ENCODE peak calls at places on chromosomes 12 and 14, in four cellular contexts. One of them, this sample, is unnamed.

GRCh38 chr12:75554556-75554880 is 43.1 kb upstream of the KRR1 start:
- DNase-seq in GM12878: no peak
- DNase-seq in WTC11: no peak
- DNase-seq in K562: no peak
- DNase-seq in this sample: no peak

GRCh38 chr14:43706901-43707300 is 800.2 kb downstream of the FSCB start:
- DNase-seq in GM12878: no peak
- DNase-seq in WTC11: no peak
- DNase-seq in K562: no peak
- DNase-seq in this sample: no peak

GRCh38 chr14:101557811-101558738 is 3.2 kb upstream of the DIO3 start:
- DNase-seq in GM12878: no peak
- DNase-seq in WTC11: peak
- DNase-seq in K562: peak
- DNase-seq in this sample: peak

GRCh38 chr14:67650694-67651093 is 23.7 kb downstream of the VTI1B start:
- DNase-seq in GM12878: no peak
- DNase-seq in WTC11: no peak
- DNase-seq in K562: no peak
- DNase-seq in this sample: no peak

GRCh38 chr12:98998697-98999299 is 353.7 kb downstream of the APAF1 start:
- DNase-seq in GM12878: no peak
- DNase-seq in WTC11: no peak
- DNase-seq in K562: peak
- DNase-seq in this sample: peak

GRCh38 chr12:54603173-54603814 is 14.8 kb upstream of the PPP1R1A start:
- DNase-seq in GM12878: peak
- DNase-seq in WTC11: peak
- DNase-seq in K562: peak
- DNase-seq in this sample: peak

GRCh38 chr14:56194062-56194461 is 75.9 kb downstream of the PELI2 start:
- DNase-seq in GM12878: no peak
- DNase-seq in WTC11: no peak
- DNase-seq in K562: no peak
- DNase-seq in this sample: no peak

GRCh38 chr12:39236994-39237393 is 205.9 kb downstream of the KIF21A start:
- DNase-seq in GM12878: no peak
- DNase-seq in WTC11: no peak
- DNase-seq in K562: no peak
- DNase-seq in this sample: no peak

GRCh38 chr12:106629797-106630669 is 47.2 kb downstream of the RFX4 start:
- DNase-seq in GM12878: no peak
- DNase-seq in WTC11: no peak
- DNase-seq in K562: no peak
- DNase-seq in this sample: no peak

GRCh38 chr14:37697489-37698121 is 102.2 kb downstream of the TTC6 start:
- DNase-seq in GM12878: no peak
- DNase-seq in WTC11: no peak
- DNase-seq in K562: no peak
- DNase-seq in this sample: peak

GRCh38 chr12:108980831-108981618 is 39.8 kb downstream of the SVOP start:
- DNase-seq in GM12878: no peak
- DNase-seq in WTC11: no peak
- DNase-seq in K562: no peak
- DNase-seq in this sample: no peak

GRCh38 chr12:79451988-79452387 is 238.8 kb downstream of the PAWR start:
- DNase-seq in GM12878: no peak
- DNase-seq in WTC11: no peak
- DNase-seq in K562: no peak
- DNase-seq in this sample: peak

GRCh38 chr12:57889541-57889989 is 43.0 kb upstream of the CTDSP2 start:
- DNase-seq in GM12878: no peak
- DNase-seq in WTC11: no peak
- DNase-seq in K562: no peak
- DNase-seq in this sample: no peak

GRCh38 chr12:13091831-13092230 is 11.6 kb downstream of the GSG1 start:
- DNase-seq in GM12878: no peak
- DNase-seq in WTC11: no peak
- DNase-seq in K562: no peak
- DNase-seq in this sample: no peak

GRCh38 chr12:74334770-74335169 is 202.9 kb upstream of the ATXN7L3B start:
- DNase-seq in GM12878: no peak
- DNase-seq in WTC11: no peak
- DNase-seq in K562: no peak
- DNase-seq in this sample: no peak

GRCh38 chr14:79040742-79041249 is 870.6 kb downstream of the NRXN3 start:
- DNase-seq in GM12878: no peak
- DNase-seq in WTC11: no peak
- DNase-seq in K562: no peak
- DNase-seq in this sample: no peak

GRCh38 chr12:124536613-124537012 is 30.8 kb downstream of the NCOR2 start:
- DNase-seq in GM12878: no peak
- DNase-seq in WTC11: no peak
- DNase-seq in K562: no peak
- DNase-seq in this sample: no peak

GRCh38 chr12:53044052-53044581 is 5.7 kb upstream of the TNS2 start:
- DNase-seq in GM12878: no peak
- DNase-seq in WTC11: no peak
- DNase-seq in K562: peak
- DNase-seq in this sample: peak

GRCh38 chr12:100141666-100141997 is 1.0 kb downstream of the BLTP3B start:
- DNase-seq in GM12878: no peak
- DNase-seq in WTC11: no peak
- DNase-seq in K562: peak
- DNase-seq in this sample: no peak

GRCh38 chr14:64855732-64856527 is 23.8 kb downstream of the SPTB start:
- DNase-seq in GM12878: no peak
- DNase-seq in WTC11: no peak
- DNase-seq in K562: no peak
- DNase-seq in this sample: no peak

GRCh38 chr14:37819155-37820015 is 224.0 kb downstream of the TTC6 start:
- DNase-seq in GM12878: no peak
- DNase-seq in WTC11: no peak
- DNase-seq in K562: no peak
- DNase-seq in this sample: peak

GRCh38 chr12:55699471-55700055 is 8.1 kb downstream of the ITGA7 start:
- DNase-seq in GM12878: no peak
- DNase-seq in WTC11: no peak
- DNase-seq in K562: no peak
- DNase-seq in this sample: no peak

GRCh38 chr12:69688496-69689427 is 10.3 kb downstream of the BEST3 start:
- DNase-seq in GM12878: no peak
- DNase-seq in WTC11: peak
- DNase-seq in K562: peak
- DNase-seq in this sample: peak

GRCh38 chr12:60387356-60387755 is 791.5 kb downstream of the SLC16A7 start:
- DNase-seq in GM12878: no peak
- DNase-seq in WTC11: no peak
- DNase-seq in K562: no peak
- DNase-seq in this sample: no peak

GRCh38 chr12:49091836-49092085 is 2.8 kb downstream of the DHH start:
- DNase-seq in GM12878: no peak
- DNase-seq in WTC11: no peak
- DNase-seq in K562: no peak
- DNase-seq in this sample: no peak

GRCh38 chr14:53167602-53168328 is 14.6 kb upstream of the DDHD1 start:
- DNase-seq in GM12878: no peak
- DNase-seq in WTC11: no peak
- DNase-seq in K562: no peak
- DNase-seq in this sample: no peak

GRCh38 chr12:75177997-75178396 is 31.6 kb downstream of the KCNC2 start:
- DNase-seq in GM12878: no peak
- DNase-seq in WTC11: no peak
- DNase-seq in K562: no peak
- DNase-seq in this sample: peak

GRCh38 chr12:130687190-130687589 is 28.9 kb downstream of the RIMBP2 start:
- DNase-seq in GM12878: no peak
- DNase-seq in WTC11: no peak
- DNase-seq in K562: no peak
- DNase-seq in this sample: no peak

GRCh38 chr14:85702937-85703336 is 173.0 kb downstream of the FLRT2 start:
- DNase-seq in GM12878: no peak
- DNase-seq in WTC11: no peak
- DNase-seq in K562: no peak
- DNase-seq in this sample: no peak

GRCh38 chr12:55019784-55020183 is at the start of gene NEUROD4:
- DNase-seq in GM12878: no peak
- DNase-seq in WTC11: peak
- DNase-seq in K562: peak
- DNase-seq in this sample: peak

GRCh38 chr12:27517961-27518668 is 5.9 kb upstream of the PPFIBP1 start:
- DNase-seq in GM12878: no peak
- DNase-seq in WTC11: no peak
- DNase-seq in K562: no peak
- DNase-seq in this sample: no peak

DNA sequence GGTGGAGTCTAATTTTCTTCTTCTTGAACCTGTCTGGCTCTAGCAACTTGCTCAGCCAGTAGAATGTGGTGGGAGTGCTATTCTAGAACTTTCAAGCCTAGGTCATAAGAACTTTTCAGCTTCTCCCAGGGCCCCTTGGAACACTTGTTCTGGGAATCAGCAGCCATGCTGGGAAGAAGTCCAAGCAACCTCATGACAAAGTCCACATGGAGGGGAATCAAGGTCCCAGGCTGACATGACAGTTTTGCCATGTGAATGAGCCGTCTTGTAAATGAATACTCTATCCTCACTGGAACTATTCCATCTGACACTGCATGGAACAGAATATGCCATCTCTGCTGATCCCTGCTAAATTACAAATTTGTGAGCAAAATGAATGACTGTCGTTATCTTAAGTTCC is 214.2 kb upstream of the TBX3 start:
- DNase-seq in GM12878: no peak
- DNase-seq in WTC11: no peak
- DNase-seq in K562: no peak
- DNase-seq in this sample: no peak
- TF ChIP-seq CREM in GM12878: no peak
- TF ChIP-seq CREM in WTC11: no peak
- TF ChIP-seq CREM in K562: no peak
- TF ChIP-seq CREM in this sample: no peak

DNA sequence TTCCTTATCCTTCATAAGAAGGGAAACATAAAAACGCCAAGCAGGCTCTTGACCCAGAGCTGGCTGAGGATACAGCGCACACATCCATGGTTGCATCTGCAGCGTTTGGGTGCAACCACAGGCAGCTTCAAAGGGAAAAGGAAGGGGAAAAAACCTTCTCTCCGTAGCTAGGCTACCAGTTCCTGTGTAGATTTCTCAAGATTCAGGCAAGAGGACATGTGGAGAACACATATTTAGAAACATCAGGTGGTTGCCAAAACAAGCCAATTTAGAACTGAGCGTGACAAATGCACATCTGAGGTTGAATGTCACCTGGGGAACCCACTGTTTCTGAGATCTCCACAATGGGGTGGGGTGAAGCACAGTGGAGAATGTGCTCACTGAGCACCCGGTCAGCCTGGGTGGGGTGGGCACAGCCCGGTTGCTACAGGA is 78.3 kb upstream of the BDKRB2 start:
- DNase-seq in GM12878: peak
- DNase-seq in WTC11: no peak
- DNase-seq in K562: no peak
- DNase-seq in this sample: no peak
- TF ChIP-seq CREM in GM12878: no peak
- TF ChIP-seq CREM in WTC11: no peak
- TF ChIP-seq CREM in K562: no peak
- TF ChIP-seq CREM in this sample: no peak

GRCh38 chr12:90368081-90368480 is 586.9 kb downstream of the CCER1 start:
- DNase-seq in GM12878: no peak
- DNase-seq in WTC11: no peak
- DNase-seq in K562: no peak
- DNase-seq in this sample: no peak

GRCh38 chr12:90360300-90360699 is 594.7 kb downstream of the CCER1 start:
- DNase-seq in GM12878: no peak
- DNase-seq in WTC11: no peak
- DNase-seq in K562: no peak
- DNase-seq in this sample: no peak

GRCh38 chr12:90366286-90366685 is 588.7 kb downstream of the CCER1 start:
- DNase-seq in GM12878: no peak
- DNase-seq in WTC11: no peak
- DNase-seq in K562: no peak
- DNase-seq in this sample: no peak
- TF ChIP-seq CREM in GM12878: no peak
- TF ChIP-seq CREM in WTC11: no peak
- TF ChIP-seq CREM in K562: no peak
- TF ChIP-seq CREM in this sample: no peak

DNA sequence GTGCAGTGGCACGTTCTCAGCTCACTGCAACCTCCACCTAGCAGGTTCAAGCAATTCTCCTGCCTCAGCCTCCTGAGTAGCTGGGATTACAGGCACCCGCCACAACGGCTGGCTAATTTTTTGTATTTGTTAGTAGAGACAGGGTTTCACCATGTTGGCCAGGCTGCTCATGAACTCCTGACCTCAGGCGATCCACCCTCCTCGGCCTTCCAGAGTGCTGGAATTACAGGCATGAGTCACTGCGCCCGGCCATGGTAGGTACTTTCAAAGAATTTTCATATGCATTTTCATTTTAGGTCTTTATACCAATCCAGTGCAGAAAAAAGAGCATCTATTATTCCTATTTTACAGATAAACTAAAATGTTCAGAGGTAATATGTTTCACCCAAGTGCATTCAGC is 411.3 kb upstream of the USP15 start:
- DNase-seq in GM12878: no peak
- DNase-seq in WTC11: no peak
- DNase-seq in K562: no peak
- DNase-seq in this sample: no peak
- TF ChIP-seq CREM in GM12878: no peak
- TF ChIP-seq CREM in WTC11: no peak
- TF ChIP-seq CREM in K562: no peak
- TF ChIP-seq CREM in this sample: no peak

DNA sequence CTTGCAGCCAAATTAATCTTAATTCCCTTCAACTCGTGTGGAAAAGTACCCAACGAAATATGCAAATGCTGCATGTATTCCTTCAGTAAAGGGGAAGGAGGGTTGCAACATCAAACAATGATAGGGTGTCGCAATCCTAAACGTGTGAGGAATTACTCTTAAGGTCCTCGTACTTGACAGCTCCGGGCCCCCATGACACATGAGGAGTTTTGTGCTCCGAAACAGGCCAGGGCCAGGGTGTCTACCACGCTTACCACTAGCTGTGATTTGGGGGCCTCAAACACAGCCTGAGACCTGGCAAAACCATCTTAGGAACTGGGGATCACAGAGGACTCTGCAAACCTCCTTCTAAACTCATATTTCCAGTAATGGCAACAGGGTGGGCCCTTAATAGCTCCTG is 20.4 kb downstream of the FOS start:
- DNase-seq in GM12878: no peak
- DNase-seq in WTC11: no peak
- DNase-seq in K562: peak
- DNase-seq in this sample: no peak
- TF ChIP-seq CREM in GM12878: no peak
- TF ChIP-seq CREM in WTC11: no peak
- TF ChIP-seq CREM in K562: no peak
- TF ChIP-seq CREM in this sample: no peak

This sample was measured in HepG2.